ENCODE peak calls at places on chromosomes 2 and 18, in nine cellular contexts. V is AG08395; T is aorta; Q is stimulated activated naive CD8-positive, alpha-beta T cell treated with anti-CD3 and anti-CD28 coated beads, Interleukin-15, amount 100 ng/mL, for 72 hours; E is stimulated activated CD8-positive, alpha-beta memory T cell treated with anti-CD3 and anti-CD28 coated beads, Interleukin-15, amount 100 ng/mL, for 24 hours; S is A673; R is EL; K is SW 1271; J is CD4-positive, CD25-positive, alpha-beta regulatory T cell. N is an unnamed sample.

GRCh38 chr2:172181840-172182239 is 79.1 kb upstream of the DLX2 start:
- DNase-seq in V (no peak), T (no peak), Q (no peak), E (no peak), S (no peak), R (peak; percentile 21), K (no peak), J (no peak), N (no peak)

GRCh38 chr2:45320956-45321355 is 290.1 kb downstream of the SRBD1 start:
- DNase-seq in V (no peak), T (no peak), Q (no peak), E (no peak), S (no peak), R (no peak), K (no peak), J (no peak), N (no peak)

GRCh38 chr2:191789791-191790190 is 57.1 kb downstream of the CAVIN2 start:
- DNase-seq in V (no peak), T (no peak), Q (no peak), E (no peak), S (peak; percentile 23), R (no peak), K (no peak), J (no peak), N (no peak)

GRCh38 chr2:214856116-214856515 is 46.6 kb upstream of the BARD1 start:
- DNase-seq in V (peak; percentile 71), T (no peak), Q (no peak), E (no peak), S (no peak), R (peak; percentile 44), K (no peak), J (no peak), N (no peak)

GRCh38 chr2:41729800-41730364 is 317.9 kb upstream of the PKDCC start:
- DNase-seq in V (no peak), T (no peak), Q (no peak), E (no peak), S (no peak), R (no peak), K (no peak), J (no peak), N (no peak)

GRCh38 chr2:27067385-27067784 is 4.1 kb downstream of the OST4 start:
- DNase-seq in V (no peak), T (no peak), Q (no peak), E (no peak), S (no peak), R (no peak), K (no peak), J (no peak), N (no peak)

GRCh38 chr18:8780227-8780626 is 74.9 kb downstream of the MTCL1 start:
- DNase-seq in V (no peak), T (no peak), Q (no peak), E (no peak), S (no peak), R (no peak), K (no peak), J (no peak), N (no peak)

GRCh38 chr2:31987454-31987853 is 23.4 kb downstream of the MEMO1 start:
- DNase-seq in V (peak; percentile 51), T (no peak), Q (no peak), E (no peak), S (peak; percentile 23), R (peak; percentile 78), K (no peak), J (no peak), N (no peak)

GRCh38 chr2:236871500-236872001 is 214.1 kb upstream of the COPS8 start:
- DNase-seq in V (peak; percentile 94), T (peak; percentile 69), Q (no peak), E (no peak), S (peak; percentile 73), R (peak; percentile 97), K (peak; percentile 78), J (no peak), N (no peak)

GRCh38 chr2:96241227-96241626 is 24.6 kb downstream of the TMEM127 start:
- DNase-seq in V (no peak), T (no peak), Q (no peak), E (no peak), S (no peak), R (no peak), K (no peak), J (no peak), N (no peak)

GRCh38 chr2:176931588-176932563 is 280.7 kb upstream of the HNRNPA3 start:
- DNase-seq in V (peak; percentile 32), T (no peak), Q (peak; percentile 50), E (no peak), S (peak; percentile 90), R (peak; percentile 46), K (peak; percentile 65), J (peak; percentile 3), N (no peak)

GRCh38 chr2:52395912-52396311 is 1364.0 kb upstream of the NRXN1 start:
- DNase-seq in V (no peak), T (no peak), Q (no peak), E (no peak), S (peak; percentile 23), R (no peak), K (no peak), J (no peak), N (no peak)

GRCh38 chr18:13418013-13418710 is 199.6 kb downstream of the LDLRAD4 start:
- DNase-seq in V (no peak), T (no peak), Q (no peak), E (no peak), S (no peak), R (no peak), K (no peak), J (no peak), N (no peak)

GRCh38 chr2:20465716-20466391 is 19.0 kb downstream of the RHOB start:
- DNase-seq in V (no peak), T (no peak), Q (no peak), E (no peak), S (no peak), R (no peak), K (no peak), J (no peak), N (no peak)

GRCh38 chr2:138036522-138036921 is 72.2 kb downstream of the HNMT start:
- DNase-seq in V (no peak), T (no peak), Q (no peak), E (no peak), S (no peak), R (no peak), K (no peak), J (no peak), N (no peak)

GRCh38 chr2:177876950-177877349 is 195.6 kb downstream of the PDE11A start:
- DNase-seq in V (no peak), T (no peak), Q (no peak), E (no peak), S (no peak), R (no peak), K (no peak), J (no peak), N (no peak)